ENCODE peak calls at places on chromosomes 5 and 9, in eight cellular contexts. One of them, this sample, is unnamed.

GRCh38 chr9:470041-470781 is 255.5 kb downstream of the DOCK8 start:
- DNase-seq in heart right ventricle: peak; percentile 81
- DNase-seq in psoas muscle: peak; percentile 86
- DNase-seq in A549: peak; percentile 79
- DNase-seq in spleen: peak; percentile 94
- DNase-seq in colonic mucosa: peak; percentile 86
- DNase-seq in fibroblast of lung: peak; percentile 84
- DNase-seq in vagina: no peak
- DNase-seq in this sample: peak; percentile 53

GRCh38 chr5:68454766-68455165 is 239.2 kb downstream of the PIK3R1 start:
- DNase-seq in heart right ventricle: no peak
- DNase-seq in psoas muscle: no peak
- DNase-seq in A549: no peak
- DNase-seq in spleen: no peak
- DNase-seq in colonic mucosa: no peak
- DNase-seq in fibroblast of lung: no peak
- DNase-seq in vagina: no peak
- DNase-seq in this sample: no peak

GRCh38 chr9:117076571-117077300 is 338.1 kb downstream of the ASTN2 start:
- DNase-seq in heart right ventricle: no peak
- DNase-seq in psoas muscle: no peak
- DNase-seq in A549: no peak
- DNase-seq in spleen: no peak
- DNase-seq in colonic mucosa: no peak
- DNase-seq in fibroblast of lung: no peak
- DNase-seq in vagina: no peak
- DNase-seq in this sample: no peak

GRCh38 chr9:95147452-95147851 is 170.1 kb downstream of the FANCC start:
- DNase-seq in heart right ventricle: no peak
- DNase-seq in psoas muscle: no peak
- DNase-seq in A549: no peak
- DNase-seq in spleen: no peak
- DNase-seq in colonic mucosa: no peak
- DNase-seq in fibroblast of lung: no peak
- DNase-seq in vagina: no peak
- DNase-seq in this sample: no peak

GRCh38 chr5:36944607-36945225 is 68.1 kb downstream of the NIPBL start:
- DNase-seq in heart right ventricle: no peak
- DNase-seq in psoas muscle: no peak
- DNase-seq in A549: peak; percentile 74
- DNase-seq in spleen: no peak
- DNase-seq in colonic mucosa: no peak
- DNase-seq in fibroblast of lung: peak; percentile 84
- DNase-seq in vagina: no peak
- DNase-seq in this sample: no peak

GRCh38 chr5:11822598-11822997 is 81.6 kb downstream of the CTNND2 start:
- DNase-seq in heart right ventricle: no peak
- DNase-seq in psoas muscle: no peak
- DNase-seq in A549: no peak
- DNase-seq in spleen: no peak
- DNase-seq in colonic mucosa: no peak
- DNase-seq in fibroblast of lung: no peak
- DNase-seq in vagina: no peak
- DNase-seq in this sample: no peak

GRCh38 chr9:4550777-4551476 is 60.7 kb downstream of the SLC1A1 start:
- DNase-seq in heart right ventricle: no peak
- DNase-seq in psoas muscle: no peak
- DNase-seq in A549: no peak
- DNase-seq in spleen: no peak
- DNase-seq in colonic mucosa: no peak
- DNase-seq in fibroblast of lung: peak; percentile 32
- DNase-seq in vagina: no peak
- DNase-seq in this sample: no peak

GRCh38 chr5:142969186-142969585 is 199.0 kb downstream of the ARHGAP26 start:
- DNase-seq in heart right ventricle: no peak
- DNase-seq in psoas muscle: no peak
- DNase-seq in A549: no peak
- DNase-seq in spleen: no peak
- DNase-seq in colonic mucosa: no peak
- DNase-seq in fibroblast of lung: no peak
- DNase-seq in vagina: no peak
- DNase-seq in this sample: no peak

GRCh38 chr5:119355244-119355635 is 579 bp upstream of the TNFAIP8 start:
- DNase-seq in heart right ventricle: no peak
- DNase-seq in psoas muscle: no peak
- DNase-seq in A549: no peak
- DNase-seq in spleen: peak; percentile 79
- DNase-seq in colonic mucosa: no peak
- DNase-seq in fibroblast of lung: no peak
- DNase-seq in vagina: no peak
- DNase-seq in this sample: no peak

GRCh38 chr9:33458444-33458843 is 11.1 kb upstream of the AQP3 start:
- DNase-seq in heart right ventricle: no peak
- DNase-seq in psoas muscle: no peak
- DNase-seq in A549: peak; percentile 55
- DNase-seq in spleen: no peak
- DNase-seq in colonic mucosa: no peak
- DNase-seq in fibroblast of lung: no peak
- DNase-seq in vagina: no peak
- DNase-seq in this sample: peak; percentile 26

GRCh38 chr5:169142264-169142970 is 158.5 kb downstream of the SLIT3 start:
- DNase-seq in heart right ventricle: peak; percentile 53
- DNase-seq in psoas muscle: peak; percentile 34
- DNase-seq in A549: no peak
- DNase-seq in spleen: no peak
- DNase-seq in colonic mucosa: peak; percentile 28
- DNase-seq in fibroblast of lung: no peak
- DNase-seq in vagina: no peak
- DNase-seq in this sample: peak; percentile 69

GRCh38 chr5:90640484-90641059 is 82.0 kb downstream of the ADGRV1 start:
- DNase-seq in heart right ventricle: no peak
- DNase-seq in psoas muscle: no peak
- DNase-seq in A549: no peak
- DNase-seq in spleen: no peak
- DNase-seq in colonic mucosa: no peak
- DNase-seq in fibroblast of lung: no peak
- DNase-seq in vagina: no peak
- DNase-seq in this sample: no peak

GRCh38 chr5:116740771-116741170 is 166.1 kb upstream of the SEMA6A start:
- DNase-seq in heart right ventricle: no peak
- DNase-seq in psoas muscle: no peak
- DNase-seq in A549: no peak
- DNase-seq in spleen: no peak
- DNase-seq in colonic mucosa: no peak
- DNase-seq in fibroblast of lung: no peak
- DNase-seq in vagina: no peak
- DNase-seq in this sample: no peak

GRCh38 chr5:125823572-125823971 is 599.6 kb upstream of the GRAMD2B start:
- DNase-seq in heart right ventricle: no peak
- DNase-seq in psoas muscle: no peak
- DNase-seq in A549: no peak
- DNase-seq in spleen: no peak
- DNase-seq in colonic mucosa: no peak
- DNase-seq in fibroblast of lung: peak; percentile 38
- DNase-seq in vagina: no peak
- DNase-seq in this sample: no peak

GRCh38 chr5:16467363-16468219 is 2.0 kb upstream of the ZNF622 start:
- DNase-seq in heart right ventricle: no peak
- DNase-seq in psoas muscle: no peak
- DNase-seq in A549: no peak
- DNase-seq in spleen: no peak
- DNase-seq in colonic mucosa: no peak
- DNase-seq in fibroblast of lung: peak; percentile 38
- DNase-seq in vagina: no peak
- DNase-seq in this sample: no peak

GRCh38 chr5:16464664-16465543 is 696 bp downstream of the ZNF622 start:
- DNase-seq in heart right ventricle: no peak
- DNase-seq in psoas muscle: no peak
- DNase-seq in A549: no peak
- DNase-seq in spleen: peak; percentile 87
- DNase-seq in colonic mucosa: no peak
- DNase-seq in fibroblast of lung: peak; percentile 11
- DNase-seq in vagina: no peak
- DNase-seq in this sample: no peak

GRCh38 chr5:16461026-16461425 is 4.6 kb downstream of the ZNF622 start:
- DNase-seq in heart right ventricle: no peak
- DNase-seq in psoas muscle: no peak
- DNase-seq in A549: no peak
- DNase-seq in spleen: no peak
- DNase-seq in colonic mucosa: no peak
- DNase-seq in fibroblast of lung: peak; percentile 36
- DNase-seq in vagina: no peak
- DNase-seq in this sample: no peak

GRCh38 chr5:16461782-16462181 is 3.8 kb downstream of the ZNF622 start:
- DNase-seq in heart right ventricle: no peak
- DNase-seq in psoas muscle: no peak
- DNase-seq in A549: no peak
- DNase-seq in spleen: no peak
- DNase-seq in colonic mucosa: no peak
- DNase-seq in fibroblast of lung: peak; percentile 84
- DNase-seq in vagina: no peak
- DNase-seq in this sample: peak; percentile 17

GRCh38 chr5:16465544-16466432 is at the start of gene ZNF622:
- DNase-seq in heart right ventricle: peak; percentile 91
- DNase-seq in psoas muscle: peak; percentile 90
- DNase-seq in A549: peak; percentile 92
- DNase-seq in spleen: peak; percentile 97
- DNase-seq in colonic mucosa: peak; percentile 95
- DNase-seq in fibroblast of lung: peak; percentile 88
- DNase-seq in vagina: peak; percentile 91
- DNase-seq in this sample: peak; percentile 76
- H3K4me3 ChIP-seq in heart right ventricle: peak within 1 kb of the TSS; percentile 88
- H3K4me3 ChIP-seq in psoas muscle: peak within 1 kb of the TSS; percentile 83
- H3K4me3 ChIP-seq in A549: peak within 1 kb of the TSS; percentile 80
- H3K4me3 ChIP-seq in spleen: peak within 1 kb of the TSS; percentile 88
- H3K4me3 ChIP-seq in colonic mucosa: peak within 1 kb of the TSS; percentile 95
- H3K4me3 ChIP-seq in fibroblast of lung: peak within 1 kb of the TSS; percentile 83
- H3K4me3 ChIP-seq in vagina: peak within 1 kb of the TSS; percentile 69
- H3K4me3 ChIP-seq in this sample: peak within 1 kb of the TSS; percentile 90

DNA sequence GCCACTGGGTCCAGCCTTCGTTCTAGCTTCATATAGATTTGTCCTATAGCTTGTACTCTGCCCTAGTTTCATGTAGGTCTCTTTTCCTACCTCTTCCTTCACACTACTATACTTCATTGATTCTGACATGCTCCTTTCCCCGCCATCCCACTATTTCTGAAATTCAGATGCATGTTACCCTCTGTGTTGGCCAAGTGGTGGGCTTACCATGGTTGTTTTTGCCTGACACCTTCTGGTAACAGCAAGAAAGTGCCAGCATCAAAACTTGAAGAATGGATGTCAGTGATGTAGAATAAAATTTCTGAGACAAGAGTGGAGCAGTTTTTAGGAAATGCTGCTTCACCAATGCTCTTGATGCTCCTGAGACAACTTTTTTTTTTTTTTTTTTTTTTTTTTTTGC is 19.5 kb upstream of the SERINC5 start:
- DNase-seq in heart right ventricle: no peak
- DNase-seq in psoas muscle: no peak
- DNase-seq in A549: peak; percentile 41
- DNase-seq in spleen: no peak
- DNase-seq in colonic mucosa: no peak
- DNase-seq in fibroblast of lung: peak; percentile 35
- DNase-seq in vagina: no peak
- DNase-seq in this sample: no peak
- TF ChIP-seq CTCF in heart right ventricle: peak; percentile 43
- TF ChIP-seq CTCF in psoas muscle: peak; percentile 36
- TF ChIP-seq CTCF in A549: peak; percentile 47
- TF ChIP-seq CTCF in spleen: no peak
- TF ChIP-seq CTCF in colonic mucosa: peak; percentile 18
- TF ChIP-seq CTCF in fibroblast of lung: peak; percentile 46
- TF ChIP-seq CTCF in vagina: no peak
- TF ChIP-seq CTCF in this sample: peak; percentile 58

GRCh38 chr9:134488251-134488900 is 153.2 kb upstream of the COL5A1 start:
- DNase-seq in heart right ventricle: no peak
- DNase-seq in psoas muscle: peak; percentile 56
- DNase-seq in A549: no peak
- DNase-seq in spleen: peak; percentile 76
- DNase-seq in colonic mucosa: no peak
- DNase-seq in fibroblast of lung: no peak
- DNase-seq in vagina: no peak
- DNase-seq in this sample: no peak
- H3K4me3 ChIP-seq in heart right ventricle: no peak overlapping the region
- H3K4me3 ChIP-seq in psoas muscle: no peak overlapping the region
- H3K4me3 ChIP-seq in A549: no peak overlapping the region
- H3K4me3 ChIP-seq in spleen: no peak overlapping the region
- H3K4me3 ChIP-seq in colonic mucosa: no peak overlapping the region
- H3K4me3 ChIP-seq in fibroblast of lung: no peak overlapping the region
- H3K4me3 ChIP-seq in vagina: no peak overlapping the region
- H3K4me3 ChIP-seq in this sample: no peak overlapping the region

GRCh38 chr5:55188656-55189380 is 15.8 kb upstream of the CDC20B start:
- DNase-seq in heart right ventricle: no peak
- DNase-seq in psoas muscle: no peak
- DNase-seq in A549: peak; percentile 41
- DNase-seq in spleen: no peak
- DNase-seq in colonic mucosa: no peak
- DNase-seq in fibroblast of lung: no peak
- DNase-seq in vagina: no peak
- DNase-seq in this sample: no peak
- TF ChIP-seq CTCF in heart right ventricle: no peak
- TF ChIP-seq CTCF in psoas muscle: no peak
- TF ChIP-seq CTCF in A549: no peak
- TF ChIP-seq CTCF in spleen: no peak
- TF ChIP-seq CTCF in colonic mucosa: no peak
- TF ChIP-seq CTCF in fibroblast of lung: no peak
- TF ChIP-seq CTCF in vagina: no peak
- TF ChIP-seq CTCF in this sample: no peak